ENCODE peak calls at places on chromosome 14, in four cellular contexts. U is NT2/D1, V is cardiac muscle cell, K is lower lobe of right lung. C is an unnamed sample.

GRCh38 chr14:58812050-58812690 is 174.4 kb downstream of the DACT1 start:
- DNase-seq in V (no peak), U (no peak), K (no peak), C (no peak)

GRCh38 chr14:60188115-60188514 is 22.9 kb upstream of the DHRS7 start:
- DNase-seq in U (no peak), V (peak; percentile 15), K (no peak), C (peak; percentile 27)

GRCh38 chr14:88143817-88144216 is 138.9 kb downstream of the GPR65 start:
- DNase-seq in K (no peak), V (no peak), U (no peak), C (no peak)

GRCh38 chr14:80212025-80212402 is 710 bp upstream of the DIO2 start:
- DNase-seq in U (peak; percentile 32), K (no peak), V (peak; percentile 69), C (peak; percentile 32)

GRCh38 chr14:67820428-67820881 is 876 bp downstream of the RAD51B start:
- DNase-seq in K (no peak), V (peak; percentile 24), U (no peak), C (peak; percentile 13)

GRCh38 chr14:67934087-67934486 is 114.5 kb downstream of the RAD51B start:
- DNase-seq in V (peak; percentile 93), K (no peak), U (peak; percentile 78), C (peak; percentile 44)

GRCh38 chr14:99035268-99035667 is 236.7 kb downstream of the BCL11B start:
- DNase-seq in K (peak; percentile 65), V (peak; percentile 51), U (no peak), C (peak; percentile 45)

GRCh38 chr14:90388437-90388836 is 8.4 kb upstream of the CALM1 start:
- DNase-seq in U (no peak), V (peak; percentile 70), K (no peak), C (peak; percentile 49)

GRCh38 chr14:100890451-100890850 is 13.1 kb downstream of the RTL1 start:
- DNase-seq in K (peak; percentile 18), U (no peak), V (no peak), C (no peak)

GRCh38 chr14:72747652-72748051 is 146.2 kb downstream of the DPF3 start:
- DNase-seq in U (no peak), K (no peak), V (no peak), C (no peak)

GRCh38 chr14:26596722-26597030 is 1.2 kb downstream of the NOVA1 start:
- DNase-seq in U (no peak), V (peak; percentile 20), K (no peak), C (peak; percentile 41)

GRCh38 chr14:75401356-75401755 is 26.5 kb upstream of the JDP2 start:
- DNase-seq in U (peak; percentile 57), V (peak; percentile 80), K (no peak), C (peak; percentile 27)

GRCh38 chr14:68580676-68581075 is 212.2 kb downstream of the ZFP36L1 start:
- DNase-seq in V (no peak), K (no peak), U (no peak), C (peak; percentile 94)

GRCh38 chr14:74737753-74738325 is 24.9 kb downstream of the FCF1 start:
- DNase-seq in U (no peak), V (peak; percentile 8), K (no peak), C (no peak)

GRCh38 chr14:50533806-50534205 is 1.4 kb upstream of the MAP4K5 start:
- DNase-seq in U (no peak), V (no peak), K (no peak), C (no peak)

DNA sequence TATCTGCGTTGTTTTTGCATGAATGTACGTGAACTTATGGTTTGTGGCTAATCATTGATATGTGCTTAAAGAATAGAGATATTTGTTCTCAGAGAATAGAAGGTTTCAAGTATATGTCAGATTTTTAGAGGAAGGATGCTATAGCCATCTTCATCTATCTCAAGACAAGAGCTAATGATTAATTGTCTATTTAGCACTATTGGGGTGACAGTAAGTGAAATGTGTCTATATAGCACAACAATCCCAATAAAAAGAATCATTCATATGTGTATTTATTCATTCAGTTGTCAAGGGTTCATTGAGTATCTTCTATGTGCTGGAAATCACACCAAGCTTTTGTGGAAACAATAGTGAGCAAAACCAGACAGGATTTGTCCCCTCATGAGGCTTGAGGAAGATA is 299.5 kb upstream of the NPAS3 start:
- DNase-seq in U (no peak), K (no peak), V (no peak), C (no peak)
- H3K4me1 ChIP-seq in U (no peaks in the 10 kb centered on the region), K (peaks cover 4% of the 10 kb centered on the region), V (peaks cover 4% of the 10 kb centered on the region), C (peaks cover 5% of the 10 kb centered on the region)

GRCh38 chr14:89339579-89339978 is 77.5 kb downstream of the FOXN3 start:
- DNase-seq in K (no peak), V (no peak), U (no peak), C (no peak)

GRCh38 chr14:89340200-89340667 is 76.8 kb downstream of the FOXN3 start:
- DNase-seq in U (no peak), V (peak; percentile 71), K (no peak), C (no peak)

GRCh38 chr14:89342049-89342448 is 75.0 kb downstream of the FOXN3 start:
- DNase-seq in K (no peak), U (no peak), V (no peak), C (no peak)

GRCh38 chr14:89339158-89339557 is 77.9 kb downstream of the FOXN3 start:
- DNase-seq in K (no peak), V (no peak), U (no peak), C (no peak)

DNA sequence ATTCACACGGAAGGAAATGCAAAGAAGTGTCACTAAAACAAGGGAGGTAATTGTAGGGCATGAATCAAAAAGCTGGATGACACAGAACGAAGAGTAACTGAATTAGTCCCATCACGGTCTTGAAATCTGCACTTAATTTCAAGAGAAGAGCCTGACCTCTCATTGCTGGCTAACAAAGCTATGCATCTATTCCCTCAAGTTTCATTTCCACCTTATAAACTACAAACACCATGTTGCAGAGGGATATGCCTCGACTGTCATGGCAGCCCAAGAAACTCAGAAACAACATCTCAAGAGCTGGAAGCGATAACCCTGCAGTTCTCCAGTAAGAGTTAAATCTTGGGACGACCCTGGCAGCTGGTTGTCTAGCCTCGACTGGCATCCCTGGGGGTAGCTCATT is 76.3 kb downstream of the FOXN3 start:
- DNase-seq in V (no peak), U (no peak), K (no peak), C (no peak)
- H3K4me1 ChIP-seq in V (peaks cover 9% of the 10 kb centered on the region), U (peaks cover 4% of the 10 kb centered on the region), K (peaks cover 29% of the 10 kb centered on the region), C (no peaks in the 10 kb centered on the region)

DNA sequence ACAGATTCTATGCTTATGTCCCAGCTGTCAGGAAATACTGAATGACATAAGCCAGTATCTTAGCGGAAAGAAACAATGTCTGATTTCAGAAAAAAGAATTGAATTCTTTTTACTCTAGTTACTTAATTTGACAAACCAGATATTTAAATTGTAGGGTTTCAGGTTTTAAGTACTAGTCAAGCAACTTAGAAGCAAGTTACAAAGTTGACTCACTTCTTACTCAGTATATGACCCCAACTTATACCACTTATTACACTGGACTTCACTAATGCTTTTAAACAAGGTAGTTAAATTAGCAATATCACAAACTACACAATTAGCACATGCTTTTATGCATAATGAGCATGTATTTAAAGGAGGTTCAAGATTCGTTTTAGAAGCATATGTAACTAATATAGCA is 7.1 kb downstream of the GMFB start:
- DNase-seq in K (no peak), V (no peak), U (no peak), C (no peak)
- H3K4me1 ChIP-seq in K (peaks cover 25% of the 10 kb centered on the region), V (peaks cover 37% of the 10 kb centered on the region), U (no peaks in the 10 kb centered on the region), C (no peaks in the 10 kb centered on the region)

DNA sequence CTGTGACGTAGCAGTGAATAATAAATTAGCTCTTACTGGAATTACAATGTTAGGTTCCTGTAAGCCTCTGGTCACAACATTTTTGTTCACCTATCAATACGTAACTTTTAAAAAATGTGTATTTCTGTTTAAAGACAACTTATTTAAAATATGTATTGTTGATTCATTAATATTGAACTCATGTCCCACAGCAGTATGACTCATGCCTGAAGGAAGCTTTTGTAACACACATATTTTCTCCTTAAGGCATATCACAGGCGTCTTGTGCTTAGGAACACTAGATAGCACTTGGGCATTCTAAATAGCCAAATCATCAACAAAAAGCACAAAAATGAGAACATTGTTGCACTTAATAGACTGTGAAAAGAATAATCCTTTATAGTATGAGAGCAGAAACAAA is 92.5 kb downstream of the GPHN start:
- DNase-seq in K (no peak), V (peak; percentile 57), U (no peak), C (no peak)
- H3K4me1 ChIP-seq in K (no peaks in the 10 kb centered on the region), V (no peaks in the 10 kb centered on the region), U (no peaks in the 10 kb centered on the region), C (no peaks in the 10 kb centered on the region)

DNA sequence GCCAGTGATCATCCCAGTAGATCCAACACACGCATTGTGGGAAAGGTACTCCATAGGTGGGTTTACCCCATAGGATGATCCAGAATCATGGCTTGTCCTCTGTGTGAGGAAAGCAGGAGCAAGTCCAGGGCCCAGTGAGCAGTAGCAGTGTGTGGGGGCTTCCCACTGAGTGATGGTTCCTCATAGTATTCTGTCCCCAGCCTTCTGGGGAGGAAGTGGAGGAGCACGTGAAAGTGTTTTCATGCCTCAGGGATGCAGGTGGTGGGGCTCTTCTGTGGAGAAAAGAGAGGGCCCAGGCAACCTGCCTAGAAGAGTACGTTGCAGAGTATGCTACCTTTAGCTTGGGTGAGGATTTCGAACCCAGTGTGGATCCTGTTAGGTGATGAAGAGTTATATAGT is 56.5 kb downstream of the SUSD6 start:
- DNase-seq in V (no peak), U (no peak), K (no peak), C (no peak)
- H3K4me1 ChIP-seq in V (peaks cover 36% of the 10 kb centered on the region), U (peaks cover 2% of the 10 kb centered on the region), K (peaks cover 96% of the 10 kb centered on the region), C (no peaks in the 10 kb centered on the region)

DNA sequence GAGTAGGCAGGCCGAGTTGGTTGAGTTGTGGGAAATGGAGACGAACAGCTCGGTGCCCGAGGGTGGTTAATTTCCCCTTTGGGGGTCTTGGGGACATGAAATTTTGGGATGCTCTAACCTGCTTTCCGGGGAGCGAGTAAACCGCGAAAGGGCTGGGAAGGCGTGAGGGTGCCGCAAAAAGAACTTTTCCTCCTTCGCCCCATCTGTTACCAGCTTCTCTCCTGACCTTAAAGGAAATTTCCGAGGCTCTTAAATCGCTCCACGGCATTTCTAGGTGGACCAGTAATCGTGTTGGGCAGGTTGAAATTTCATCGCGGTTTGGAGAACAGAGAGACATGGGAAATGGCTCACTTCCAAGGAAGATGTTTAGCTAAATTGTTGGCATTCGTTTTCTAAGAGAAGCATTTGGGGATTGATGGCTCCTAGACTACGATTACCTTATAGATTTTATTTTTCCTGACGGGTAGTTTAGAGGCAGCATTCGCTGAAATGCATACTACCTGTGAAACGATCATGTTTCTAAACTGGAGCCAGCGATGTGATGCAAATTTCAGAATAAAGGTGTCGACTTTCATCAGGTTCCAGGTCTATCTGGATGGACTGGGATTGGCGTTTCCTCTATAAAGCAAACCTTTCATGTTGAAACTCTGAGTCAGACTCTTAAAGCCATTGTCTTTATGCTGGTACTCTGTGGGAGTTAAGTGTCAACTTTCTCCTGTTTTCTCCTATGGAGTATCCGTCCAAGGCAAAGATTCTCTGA is 414.5 kb downstream of the PCNX1 start:
- DNase-seq in K (no peak), U (no peak), V (peak; percentile 60), C (peak; percentile 44)
- H3K4me1 ChIP-seq in K (peaks cover 48% of the 10 kb centered on the region), U (no peaks in the 10 kb centered on the region), V (peaks cover 27% of the 10 kb centered on the region), C (no peaks in the 10 kb centered on the region)

GRCh38 chr14:61493996-61494395 is 172.6 kb downstream of the PRKCH start:
- DNase-seq in K (no peak), U (no peak), V (no peak), C (no peak)
- H3K4me1 ChIP-seq in K (peaks cover 47% of the 10 kb centered on the region), U (no peaks in the 10 kb centered on the region), V (peaks cover 1% of the 10 kb centered on the region), C (peaks cover 3% of the 10 kb centered on the region)

C was measured in SJCRH30.